ENCODE peak calls at places on chromosomes 4 and X, in four cellular contexts. E is GM04504, B is GM18507, I is epithelial cell of esophagus. V is an unnamed sample.

GRCh38 chr4:3781193-3781886 is 15.2 kb downstream of the ADRA2C start:
- DNase-seq in E (no peak), I (no peak), B (no peak), V (no peak)

GRCh38 chr4:145734576-145735329 is 54.8 kb downstream of the C4orf51 start:
- DNase-seq in I (peak), B (no peak), E (peak), V (peak)

GRCh38 chrX:54447461-54447860 is 7.3 kb downstream of the TSR2 start:
- DNase-seq in E (no peak), I (peak), B (no peak), V (no peak)

GRCh38 chr4:10082047-10082446 is 34.6 kb downstream of the WDR1 start:
- DNase-seq in B (no peak), E (no peak), I (no peak), V (no peak)

GRCh38 chrX:70032797-70033196 is 16.9 kb downstream of the AWAT2 start:
- DNase-seq in I (no peak), E (no peak), B (no peak), V (no peak)

GRCh38 chr4:112947616-112948015 is 101.8 kb upstream of the ANK2 start:
- DNase-seq in E (no peak), I (no peak), B (no peak), V (no peak)

GRCh38 chrX:153626863-153627674 is 19.9 kb upstream of the DUSP9 start:
- DNase-seq in B (no peak), I (no peak), E (no peak), V (no peak)

GRCh38 chrX:149248073-149248625 is 257.0 kb downstream of the IDS start:
- DNase-seq in B (no peak), I (no peak), E (no peak), V (no peak)